ENCODE peak calls at places on chromosomes 12 and 14, in five cellular contexts. One of them, this sample, is unnamed.
A peak's percentile ranks its signal among the peaks of the same experiment; 100 is the strongest.

GRCh38 chr14:73634333-73634833 is 10.4 kb upstream of the DNAL1 start:
- DNase-seq in choroid plexus epithelial cell: peak; percentile 36
- DNase-seq in CD8-positive, alpha-beta memory T cell: no peak
- DNase-seq in neural progenitor cell: peak; percentile 82
- DNase-seq in left ventricle myocardium inferior: peak; percentile 38
- DNase-seq in this sample: no peak

GRCh38 chr14:52268191-52269061 is 928 bp downstream of the PTGDR start:
- DNase-seq in choroid plexus epithelial cell: peak; percentile 27
- DNase-seq in CD8-positive, alpha-beta memory T cell: peak; percentile 58
- DNase-seq in neural progenitor cell: peak; percentile 66
- DNase-seq in left ventricle myocardium inferior: no peak
- DNase-seq in this sample: no peak

GRCh38 chr12:5534800-5535199 is 102.9 kb downstream of the NTF3 start:
- DNase-seq in choroid plexus epithelial cell: no peak
- DNase-seq in CD8-positive, alpha-beta memory T cell: no peak
- DNase-seq in neural progenitor cell: no peak
- DNase-seq in left ventricle myocardium inferior: no peak
- DNase-seq in this sample: no peak

GRCh38 chr14:73237786-73238261 is 518 bp downstream of the PAPLN start:
- DNase-seq in choroid plexus epithelial cell: no peak
- DNase-seq in CD8-positive, alpha-beta memory T cell: no peak
- DNase-seq in neural progenitor cell: peak; percentile 62
- DNase-seq in left ventricle myocardium inferior: no peak
- DNase-seq in this sample: no peak

GRCh38 chr12:68260153-68260552 is 6.7 kb upstream of the IL22 start:
- DNase-seq in choroid plexus epithelial cell: no peak
- DNase-seq in CD8-positive, alpha-beta memory T cell: no peak
- DNase-seq in neural progenitor cell: no peak
- DNase-seq in left ventricle myocardium inferior: no peak
- DNase-seq in this sample: no peak

GRCh38 chr14:65238456-65238855 is 136.1 kb upstream of the MAX start:
- DNase-seq in choroid plexus epithelial cell: peak; percentile 92
- DNase-seq in CD8-positive, alpha-beta memory T cell: no peak
- DNase-seq in neural progenitor cell: no peak
- DNase-seq in left ventricle myocardium inferior: no peak
- DNase-seq in this sample: no peak

GRCh38 chr14:70708717-70709570 is 67.2 kb downstream of the TTC9 start:
- DNase-seq in choroid plexus epithelial cell: no peak
- DNase-seq in CD8-positive, alpha-beta memory T cell: no peak
- DNase-seq in neural progenitor cell: no peak
- DNase-seq in left ventricle myocardium inferior: no peak
- DNase-seq in this sample: no peak

GRCh38 chr14:51020024-51020710 is 74.7 kb downstream of the TRIM9 start:
- DNase-seq in choroid plexus epithelial cell: no peak
- DNase-seq in CD8-positive, alpha-beta memory T cell: no peak
- DNase-seq in neural progenitor cell: no peak
- DNase-seq in left ventricle myocardium inferior: no peak
- DNase-seq in this sample: no peak

GRCh38 chr12:124498178-124498869 is 69.1 kb downstream of the NCOR2 start:
- DNase-seq in choroid plexus epithelial cell: peak; percentile 63
- DNase-seq in CD8-positive, alpha-beta memory T cell: no peak
- DNase-seq in neural progenitor cell: no peak
- DNase-seq in left ventricle myocardium inferior: no peak
- DNase-seq in this sample: no peak

GRCh38 chr14:106738075-106738474 is 1211.7 kb downstream of the TMEM121 start:
- DNase-seq in choroid plexus epithelial cell: no peak
- DNase-seq in CD8-positive, alpha-beta memory T cell: no peak
- DNase-seq in neural progenitor cell: no peak
- DNase-seq in left ventricle myocardium inferior: no peak
- DNase-seq in this sample: no peak

GRCh38 chr12:120242971-120243699 is 22.4 kb downstream of the PXN start:
- DNase-seq in choroid plexus epithelial cell: no peak
- DNase-seq in CD8-positive, alpha-beta memory T cell: no peak
- DNase-seq in neural progenitor cell: no peak
- DNase-seq in left ventricle myocardium inferior: no peak
- DNase-seq in this sample: no peak

GRCh38 chr12:57837779-57838562 is 8.6 kb downstream of the CTDSP2 start:
- DNase-seq in choroid plexus epithelial cell: peak; percentile 72
- DNase-seq in CD8-positive, alpha-beta memory T cell: no peak
- DNase-seq in neural progenitor cell: peak; percentile 61
- DNase-seq in left ventricle myocardium inferior: peak; percentile 43
- DNase-seq in this sample: no peak

GRCh38 chr12:110543252-110543959 is 39.7 kb downstream of the PPTC7 start:
- DNase-seq in choroid plexus epithelial cell: peak; percentile 97
- DNase-seq in CD8-positive, alpha-beta memory T cell: no peak
- DNase-seq in neural progenitor cell: no peak
- DNase-seq in left ventricle myocardium inferior: peak; percentile 89
- DNase-seq in this sample: peak; percentile 53

GRCh38 chr14:22471545-22472121 is 117.4 kb downstream of the DAD1 start:
- DNase-seq in choroid plexus epithelial cell: peak; percentile 81
- DNase-seq in CD8-positive, alpha-beta memory T cell: no peak
- DNase-seq in neural progenitor cell: peak; percentile 69
- DNase-seq in left ventricle myocardium inferior: peak; percentile 38
- DNase-seq in this sample: no peak

GRCh38 chr14:88181072-88181471 is 142.0 kb downstream of the KCNK10 start:
- DNase-seq in choroid plexus epithelial cell: no peak
- DNase-seq in CD8-positive, alpha-beta memory T cell: no peak
- DNase-seq in neural progenitor cell: no peak
- DNase-seq in left ventricle myocardium inferior: no peak
- DNase-seq in this sample: no peak

GRCh38 chr14:89304972-89305703 is 111.9 kb downstream of the FOXN3 start:
- DNase-seq in choroid plexus epithelial cell: peak; percentile 75
- DNase-seq in CD8-positive, alpha-beta memory T cell: no peak
- DNase-seq in neural progenitor cell: peak; percentile 14
- DNase-seq in left ventricle myocardium inferior: no peak
- DNase-seq in this sample: peak; percentile 63

GRCh38 chr12:110741371-110741770 is 1.3 kb downstream of the PPP1CC start:
- DNase-seq in choroid plexus epithelial cell: peak; percentile 23
- DNase-seq in CD8-positive, alpha-beta memory T cell: no peak
- DNase-seq in neural progenitor cell: no peak
- DNase-seq in left ventricle myocardium inferior: no peak
- DNase-seq in this sample: no peak

GRCh38 chr14:100375273-100375962 is 52.3 kb downstream of the SLC25A47 start:
- DNase-seq in choroid plexus epithelial cell: peak; percentile 98
- DNase-seq in CD8-positive, alpha-beta memory T cell: peak; percentile 56
- DNase-seq in neural progenitor cell: no peak
- DNase-seq in left ventricle myocardium inferior: peak; percentile 79
- DNase-seq in this sample: no peak

GRCh38 chr14:59310644-59311043 is 122.2 kb downstream of the DAAM1 start:
- DNase-seq in choroid plexus epithelial cell: peak; percentile 77
- DNase-seq in CD8-positive, alpha-beta memory T cell: no peak
- DNase-seq in neural progenitor cell: no peak
- DNase-seq in left ventricle myocardium inferior: no peak
- DNase-seq in this sample: no peak

GRCh38 chr14:54803926-54804719 is 98.5 kb downstream of the GCH1 start:
- DNase-seq in choroid plexus epithelial cell: no peak
- DNase-seq in CD8-positive, alpha-beta memory T cell: no peak
- DNase-seq in neural progenitor cell: no peak
- DNase-seq in left ventricle myocardium inferior: no peak
- DNase-seq in this sample: no peak

GRCh38 chr12:27237790-27238771 is 6.0 kb upstream of the STK38L start:
- DNase-seq in choroid plexus epithelial cell: peak; percentile 78
- DNase-seq in CD8-positive, alpha-beta memory T cell: no peak
- DNase-seq in neural progenitor cell: no peak
- DNase-seq in left ventricle myocardium inferior: no peak
- DNase-seq in this sample: peak; percentile 38

GRCh38 chr14:92173668-92174067 is 51.9 kb downstream of the CPSF2 start:
- DNase-seq in choroid plexus epithelial cell: peak; percentile 25
- DNase-seq in CD8-positive, alpha-beta memory T cell: no peak
- DNase-seq in neural progenitor cell: no peak
- DNase-seq in left ventricle myocardium inferior: no peak
- DNase-seq in this sample: no peak

GRCh38 chr12:22355011-22355580 is 20.6 kb upstream of the ST8SIA1 start:
- DNase-seq in choroid plexus epithelial cell: no peak
- DNase-seq in CD8-positive, alpha-beta memory T cell: no peak
- DNase-seq in neural progenitor cell: no peak
- DNase-seq in left ventricle myocardium inferior: no peak
- DNase-seq in this sample: no peak
- H3K4me3 ChIP-seq in choroid plexus epithelial cell: no peak overlapping the region
- H3K4me3 ChIP-seq in CD8-positive, alpha-beta memory T cell: no peak overlapping the region
- H3K4me3 ChIP-seq in neural progenitor cell: no peak overlapping the region
- H3K4me3 ChIP-seq in left ventricle myocardium inferior: no peak overlapping the region
- H3K4me3 ChIP-seq in this sample: no peak overlapping the region

GRCh38 chr12:48024735-48025134 is 20.5 kb upstream of the COL2A1 start:
- DNase-seq in choroid plexus epithelial cell: no peak
- DNase-seq in CD8-positive, alpha-beta memory T cell: no peak
- DNase-seq in neural progenitor cell: no peak
- DNase-seq in left ventricle myocardium inferior: no peak
- DNase-seq in this sample: no peak

GRCh38 chr12:48022180-48022521 is 17.9 kb upstream of the COL2A1 start:
- DNase-seq in choroid plexus epithelial cell: no peak
- DNase-seq in CD8-positive, alpha-beta memory T cell: no peak
- DNase-seq in neural progenitor cell: no peak
- DNase-seq in left ventricle myocardium inferior: no peak
- DNase-seq in this sample: no peak

GRCh38 chr12:48021485-48022179 is 17.4 kb upstream of the COL2A1 start:
- DNase-seq in choroid plexus epithelial cell: no peak
- DNase-seq in CD8-positive, alpha-beta memory T cell: no peak
- DNase-seq in neural progenitor cell: peak; percentile 60
- DNase-seq in left ventricle myocardium inferior: no peak
- DNase-seq in this sample: no peak

GRCh38 chr12:48023386-48023785 is 19.1 kb upstream of the COL2A1 start:
- DNase-seq in choroid plexus epithelial cell: no peak
- DNase-seq in CD8-positive, alpha-beta memory T cell: no peak
- DNase-seq in neural progenitor cell: peak; percentile 72
- DNase-seq in left ventricle myocardium inferior: peak; percentile 70
- DNase-seq in this sample: no peak

GRCh38 chr12:48022676-48023385 is 18.6 kb upstream of the COL2A1 start:
- DNase-seq in choroid plexus epithelial cell: no peak
- DNase-seq in CD8-positive, alpha-beta memory T cell: no peak
- DNase-seq in neural progenitor cell: peak; percentile 21
- DNase-seq in left ventricle myocardium inferior: no peak
- DNase-seq in this sample: no peak
- H3K4me3 ChIP-seq in choroid plexus epithelial cell: no peak overlapping the region
- H3K4me3 ChIP-seq in CD8-positive, alpha-beta memory T cell: no peak overlapping the region
- H3K4me3 ChIP-seq in neural progenitor cell: peak overlapping the region; percentile 5
- H3K4me3 ChIP-seq in left ventricle myocardium inferior: no peak overlapping the region
- H3K4me3 ChIP-seq in this sample: no peak overlapping the region

GRCh38 chr12:40945772-40946171 is 242.3 kb upstream of the PDZRN4 start:
- DNase-seq in choroid plexus epithelial cell: no peak
- DNase-seq in CD8-positive, alpha-beta memory T cell: no peak
- DNase-seq in neural progenitor cell: no peak
- DNase-seq in left ventricle myocardium inferior: no peak
- DNase-seq in this sample: peak; percentile 19
- H3K4me3 ChIP-seq in choroid plexus epithelial cell: no peak overlapping the region
- H3K4me3 ChIP-seq in CD8-positive, alpha-beta memory T cell: no peak overlapping the region
- H3K4me3 ChIP-seq in neural progenitor cell: no peak overlapping the region
- H3K4me3 ChIP-seq in left ventricle myocardium inferior: no peak overlapping the region
- H3K4me3 ChIP-seq in this sample: no peak overlapping the region

DNA sequence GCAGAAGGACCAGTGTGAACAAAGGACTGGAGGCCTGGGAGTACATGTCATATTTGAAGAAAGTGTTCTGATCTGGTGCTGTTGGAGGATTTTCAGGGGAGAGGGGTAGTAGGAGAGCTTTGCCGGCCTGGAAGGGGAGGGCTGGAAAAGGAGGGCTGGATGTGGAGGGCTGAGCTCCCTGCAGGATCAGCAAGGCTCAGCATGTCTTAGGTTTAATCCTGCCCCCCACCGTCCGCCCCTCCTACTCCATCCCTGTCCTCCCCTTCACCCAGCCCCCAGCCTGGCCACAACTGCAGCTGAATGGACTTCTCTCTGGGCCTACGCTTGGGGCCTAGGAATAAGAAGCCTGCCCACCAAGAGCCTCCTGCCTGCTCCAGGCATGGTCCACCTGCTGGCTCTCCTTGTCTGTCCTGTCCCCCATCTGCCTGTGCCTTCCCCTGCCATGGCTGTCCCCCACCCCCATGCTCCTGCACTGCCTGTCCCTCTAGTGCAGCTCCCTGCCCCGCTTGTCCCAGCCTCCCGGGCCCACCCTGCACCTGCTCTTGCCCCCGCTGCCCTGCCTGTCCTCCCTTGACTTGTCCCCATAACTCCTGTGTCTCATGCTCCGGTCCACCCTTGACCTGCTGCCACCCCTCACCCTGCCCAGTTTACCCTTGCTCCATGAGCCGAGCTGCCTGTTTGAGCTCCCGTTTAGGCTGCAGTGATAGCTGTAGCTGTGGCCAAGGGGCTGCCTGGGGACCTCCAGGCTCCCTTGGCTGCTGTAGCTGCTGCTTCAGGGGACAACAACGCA is 9.8 kb upstream of the RARG start:
- DNase-seq in choroid plexus epithelial cell: no peak
- DNase-seq in CD8-positive, alpha-beta memory T cell: no peak
- DNase-seq in neural progenitor cell: peak; percentile 74
- DNase-seq in left ventricle myocardium inferior: no peak
- DNase-seq in this sample: no peak
- H3K4me3 ChIP-seq in choroid plexus epithelial cell: no peak overlapping the region
- H3K4me3 ChIP-seq in CD8-positive, alpha-beta memory T cell: no peak overlapping the region
- H3K4me3 ChIP-seq in neural progenitor cell: no peak overlapping the region
- H3K4me3 ChIP-seq in left ventricle myocardium inferior: no peak overlapping the region
- H3K4me3 ChIP-seq in this sample: no peak overlapping the region

DNA sequence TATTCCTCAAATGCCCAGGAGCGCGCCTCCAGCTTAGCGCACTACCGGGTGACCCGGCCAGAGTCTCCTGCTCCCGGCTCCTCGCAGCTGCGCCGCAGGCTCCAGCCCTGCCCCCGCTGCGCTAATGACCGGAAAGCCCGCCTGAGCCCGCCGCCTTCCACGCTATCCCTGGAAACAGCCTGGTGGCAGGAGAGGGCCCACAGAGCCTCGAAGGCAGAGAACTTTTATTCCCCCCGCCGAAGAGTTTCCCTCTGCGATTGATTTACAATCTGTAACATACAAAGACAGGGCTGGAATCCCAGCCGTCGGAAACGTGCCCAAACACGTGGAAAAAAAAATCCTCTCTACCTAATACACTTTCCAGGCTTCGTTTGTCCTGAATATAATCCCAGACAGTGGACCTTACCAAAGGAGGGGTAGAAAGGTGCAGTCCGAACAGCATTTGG is 1.5 kb downstream of the COL2A1 start:
- DNase-seq in choroid plexus epithelial cell: peak; percentile 33
- DNase-seq in CD8-positive, alpha-beta memory T cell: no peak
- DNase-seq in neural progenitor cell: peak; percentile 81
- DNase-seq in left ventricle myocardium inferior: no peak
- DNase-seq in this sample: no peak
- H3K4me3 ChIP-seq in choroid plexus epithelial cell: peak overlapping the region; percentile 24
- H3K4me3 ChIP-seq in CD8-positive, alpha-beta memory T cell: peak overlapping the region; percentile 34
- H3K4me3 ChIP-seq in neural progenitor cell: peak overlapping the region; percentile 66
- H3K4me3 ChIP-seq in left ventricle myocardium inferior: peak overlapping the region; percentile 70
- H3K4me3 ChIP-seq in this sample: no peak overlapping the region